ENCODE peak calls at places on chromosomes 12 and 14, in four cellular contexts. I is GM12878, L is K562, Q is IMR-90. D is an unnamed sample.

GRCh38 chr14:73007835-73008234 is 19.1 kb downstream of the ZFYVE1 start:
- DNase-seq in I (no peak), L (no peak), Q (no peak), D (no peak)

GRCh38 chr14:100665518-100666032 is 61.1 kb upstream of the DLK1 start:
- DNase-seq in I (no peak), L (no peak), Q (no peak), D (peak; percentile 37)

GRCh38 chr12:102120886-102121285 is 903 bp downstream of the PARPBP start:
- DNase-seq in I (no peak), L (peak; percentile 19), Q (peak; percentile 29), D (peak; percentile 38)

GRCh38 chr12:99131761-99132199 is 486.7 kb downstream of the APAF1 start:
- DNase-seq in I (no peak), L (no peak), Q (no peak), D (no peak)

GRCh38 chr12:109302358-109302757 is 6.7 kb downstream of the FOXN4 start:
- DNase-seq in I (no peak), L (peak; percentile 57), Q (no peak), D (peak; percentile 45)

GRCh38 chr12:107093547-107094448 is at the start of gene CRY1:
- DNase-seq in I (peak; percentile 53), L (peak; percentile 97), Q (peak; percentile 94), D (peak; percentile 98)

GRCh38 chr12:86929962-86930361 is 673.8 kb upstream of the MGAT4C start:
- DNase-seq in I (no peak), L (no peak), Q (peak; percentile 20), D (no peak)

GRCh38 chr12:104521731-104522130 is 65.0 kb downstream of the CHST11 start:
- DNase-seq in I (no peak), L (no peak), Q (peak; percentile 17), D (no peak)

GRCh38 chr14:50031534-50032313 is 84.6 kb downstream of the VCPKMT start:
- DNase-seq in I (no peak), L (no peak), Q (peak; percentile 45), D (no peak)

GRCh38 chr14:75328575-75328974 is 49.9 kb downstream of the FOS start:
- DNase-seq in I (no peak), L (no peak), Q (no peak), D (no peak)

GRCh38 chr14:104206281-104206904 is 68.0 kb downstream of the KIF26A start:
- DNase-seq in I (no peak), L (no peak), Q (no peak), D (no peak)

GRCh38 chr12:77591959-77592358 is 238.7 kb upstream of the NAV3 start:
- DNase-seq in I (no peak), L (no peak), Q (no peak), D (no peak)

GRCh38 chr14:77612011-77612620 is 4.3 kb downstream of the SPTLC2 start:
- DNase-seq in I (no peak), L (no peak), Q (peak; percentile 71), D (no peak)

GRCh38 chr14:75279153-75279738 is 618 bp downstream of the FOS start:
- DNase-seq in I (no peak), L (peak; percentile 36), Q (peak; percentile 83), D (no peak)

GRCh38 chr14:50333010-50333409 is 20.9 kb downstream of the DMAC2L start:
- DNase-seq in I (no peak), L (no peak), Q (peak; percentile 86), D (no peak)

GRCh38 chr12:17652436-17652835 is 437.6 kb downstream of the RERGL start:
- DNase-seq in I (no peak), L (no peak), Q (no peak), D (peak; percentile 4)

GRCh38 chr14:24430682-24431568 is 1.2 kb downstream of the KHNYN start:
- DNase-seq in I (no peak), L (peak; percentile 23), Q (peak; percentile 59), D (no peak)

GRCh38 chr14:58919262-58919661 is 269.2 kb upstream of the DAAM1 start:
- DNase-seq in I (peak; percentile 26), L (no peak), Q (peak; percentile 31), D (no peak)

GRCh38 chr12:108724054-108724889 is 7.0 kb downstream of the CORO1C start:
- DNase-seq in I (no peak), L (no peak), Q (peak; percentile 74), D (peak; percentile 56)

GRCh38 chr12:80670214-80670613 is 37.2 kb upstream of the MYF6 start:
- DNase-seq in I (no peak), L (no peak), Q (no peak), D (no peak)

GRCh38 chr14:21723431-21724045 is 49.9 kb upstream of the OR4E1 start:
- DNase-seq in I (no peak), L (peak; percentile 14), Q (no peak), D (peak; percentile 3)

GRCh38 chr12:24754690-24755638 is 193.9 kb downstream of the BCAT1 start:
- DNase-seq in I (no peak), L (no peak), Q (peak; percentile 90), D (no peak)

GRCh38 chr12:62291888-62292760 is 31.9 kb downstream of the USP15 start:
- DNase-seq in I (no peak), L (no peak), Q (peak; percentile 43), D (no peak)

GRCh38 chr12:43835656-43836454 is at the start of gene TMEM117:
- DNase-seq in I (no peak), L (peak; percentile 55), Q (peak; percentile 43), D (peak; percentile 52)

GRCh38 chr14:24463806-24464785 is 21.5 kb upstream of the SDR39U1 start:
- DNase-seq in I (no peak), L (no peak), Q (no peak), D (no peak)

GRCh38 chr12:125208942-125209341 is 143.7 kb downstream of the AACS start:
- DNase-seq in I (no peak), L (no peak), Q (no peak), D (no peak)

GRCh38 chr12:39077226-39077625 is 171.8 kb upstream of the CPNE8 start:
- DNase-seq in I (no peak), L (no peak), Q (no peak), D (no peak)

DNA sequence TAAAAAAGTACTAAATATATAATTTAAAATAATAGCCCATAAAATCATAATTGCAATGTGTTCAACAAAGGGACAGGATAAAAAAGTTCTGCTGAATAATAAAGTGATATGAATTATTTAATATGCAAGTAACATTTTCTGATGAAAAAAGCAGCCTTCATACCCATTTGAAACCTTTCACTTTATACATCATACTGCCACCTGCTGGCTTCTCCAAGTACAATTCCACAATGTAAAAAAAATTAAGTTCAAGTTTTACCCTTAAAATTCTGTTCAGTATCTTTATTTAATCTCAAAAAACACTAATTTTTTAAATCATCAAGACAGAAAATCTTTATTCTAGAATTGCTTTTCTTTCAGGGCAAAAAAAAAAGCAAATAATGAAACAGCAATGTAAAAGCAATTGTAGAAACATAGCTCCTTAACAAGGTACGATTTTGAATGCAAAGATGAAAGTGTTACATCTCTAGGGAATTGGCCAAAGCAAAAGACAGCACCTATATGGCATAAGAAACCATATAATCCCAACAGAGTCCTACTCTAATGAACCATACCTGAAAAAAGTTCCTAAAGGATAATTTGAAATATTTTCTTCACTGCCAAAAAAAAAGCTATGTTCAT is 15.0 kb downstream of the MDM1 start:
- DNase-seq in I (no peak), L (peak; percentile 29), Q (peak; percentile 68), D (peak; percentile 56)
- TF ChIP-seq CEBPB in I (no peak), L (no peak), Q (no peak), D (no peak)

GRCh38 chr12:117188961-117189724 is 1.1 kb downstream of the FBXO21 start:
- DNase-seq in I (no peak), L (no peak), Q (peak; percentile 72), D (no peak)
- TF ChIP-seq RCOR1 in I (no peak), L (no peak), Q (no peak), D (no peak)

GRCh38 chr12:93812616-93813015 is 135.4 kb downstream of the CRADD start:
- DNase-seq in I (no peak), L (no peak), Q (no peak), D (no peak)

GRCh38 chr12:93813181-93813580 is 136.0 kb downstream of the CRADD start:
- DNase-seq in I (no peak), L (no peak), Q (no peak), D (no peak)

GRCh38 chr12:93818488-93819047 is 141.4 kb downstream of the CRADD start:
- DNase-seq in I (no peak), L (no peak), Q (no peak), D (no peak)

GRCh38 chr12:93819048-93819491 is 141.9 kb downstream of the CRADD start:
- DNase-seq in I (no peak), L (no peak), Q (peak; percentile 88), D (no peak)

GRCh38 chr12:93813972-93814821 is 137.0 kb downstream of the CRADD start:
- DNase-seq in I (no peak), L (no peak), Q (peak; percentile 94), D (no peak)
- TF ChIP-seq CEBPB in I (no peak), L (no peak), Q (peak; percentile 93), D (no peak)

GRCh38 chr14:86683525-86683924 is 1153.6 kb downstream of the FLRT2 start:
- DNase-seq in I (no peak), L (no peak), Q (no peak), D (no peak)
- TF ChIP-seq RCOR1 in I (no peak), L (no peak), Q (no peak), D (no peak)

GRCh38 chr14:95006479-95006878 is 150.8 kb downstream of the DICER1 start:
- DNase-seq in I (no peak), L (no peak), Q (no peak), D (no peak)

GRCh38 chr14:95008445-95009217 is 148.7 kb downstream of the DICER1 start:
- DNase-seq in I (no peak), L (no peak), Q (no peak), D (no peak)

GRCh38 chr14:95014036-95014435 is 143.3 kb downstream of the DICER1 start:
- DNase-seq in I (no peak), L (no peak), Q (no peak), D (no peak)

GRCh38 chr14:95015046-95015445 is 142.3 kb downstream of the DICER1 start:
- DNase-seq in I (no peak), L (no peak), Q (no peak), D (no peak)

GRCh38 chr14:95011449-95012020 is 145.8 kb downstream of the DICER1 start:
- DNase-seq in I (no peak), L (no peak), Q (no peak), D (no peak)
- TF ChIP-seq CEBPB in I (no peak), L (no peak), Q (no peak), D (no peak)

DNA sequence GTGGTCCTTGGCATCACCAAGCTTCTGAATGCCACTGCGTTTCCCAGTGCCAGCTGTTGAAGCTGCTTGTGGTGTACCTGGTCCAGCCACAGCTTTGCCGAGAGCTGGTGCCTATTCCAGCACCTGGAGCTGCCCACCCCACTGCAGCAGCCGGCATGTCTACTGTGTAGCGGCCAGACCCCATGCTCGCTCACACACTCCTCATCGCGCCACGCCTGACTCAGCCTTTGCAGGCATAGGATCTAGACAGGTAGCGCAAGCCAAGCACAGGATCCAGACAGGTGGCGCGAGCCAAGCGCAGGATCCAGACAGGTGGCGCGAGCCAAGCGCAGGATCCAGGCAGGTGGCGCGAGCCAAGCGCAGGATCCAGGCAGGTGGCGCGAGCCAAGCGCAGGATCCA is 11.6 kb upstream of the ZNF605 start:
- DNase-seq in I (no peak), L (no peak), Q (no peak), D (no peak)
- TF ChIP-seq RCOR1 in I (no peak), L (no peak), Q (no peak), D (no peak)

DNA sequence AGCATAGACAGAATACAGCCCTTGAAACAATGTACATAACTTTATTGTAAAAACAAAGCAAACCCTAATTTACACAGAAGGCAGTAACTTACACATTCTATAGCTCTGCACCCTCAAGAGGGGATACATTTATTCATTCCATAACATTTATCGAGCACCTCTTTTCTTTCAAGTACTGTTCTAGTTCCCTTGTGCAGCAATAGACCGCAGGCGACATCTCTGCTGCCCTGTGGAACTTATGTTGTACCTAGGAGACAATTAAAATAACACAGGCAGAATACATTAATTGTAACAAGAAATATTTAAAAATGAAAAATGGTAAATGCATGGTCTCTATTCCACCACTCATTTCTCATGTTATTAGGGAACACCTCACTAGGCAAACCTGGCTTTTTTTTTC is 1.4 kb upstream of the ARHGDIB start:
- DNase-seq in I (no peak), L (no peak), Q (no peak), D (no peak)
- TF ChIP-seq CEBPB in I (no peak), L (no peak), Q (no peak), D (no peak)

D was measured in A549.